ENCODE peak calls at places on chromosomes 12 and 14, in ten cellular contexts. S, Q, H, U, G, K, O, C, F and J are unnamed samples.
A peak's percentile ranks its signal among the peaks of the same experiment; 100 is the strongest.

GRCh38 chr12:27096420-27096819 is 14.0 kb upstream of the C12orf71 start:
- DNase-seq in S (no peak), Q (no peak), H (no peak), U (no peak), G (no peak), K (no peak), O (no peak), C (no peak), F (no peak), J (no peak)

GRCh38 chr12:14771651-14772137 is 31.6 kb downstream of the WBP11 start:
- DNase-seq in S (no peak), Q (no peak), H (peak; percentile 50), U (no peak), G (no peak), K (no peak), O (peak; percentile 77), C (no peak), F (peak; percentile 41), J (no peak)

GRCh38 chr14:24057271-24057670 is 5.5 kb downstream of the CARMIL3 start:
- DNase-seq in S (no peak), Q (no peak), H (no peak), U (no peak), G (peak; percentile 12), K (no peak), O (no peak), C (no peak), F (no peak), J (no peak)

GRCh38 chr14:30267141-30267540 is 291.8 kb upstream of the G2E3 start:
- DNase-seq in S (peak; percentile 68), Q (peak; percentile 13), H (no peak), U (no peak), G (no peak), K (no peak), O (no peak), C (no peak), F (no peak), J (no peak)

GRCh38 chr12:7369274-7369729 is 65.4 kb downstream of the ACSM4 start:
- DNase-seq in S (peak; percentile 65), Q (peak; percentile 97), H (no peak), U (no peak), G (no peak), K (no peak), O (no peak), C (no peak), F (peak; percentile 33), J (no peak)

GRCh38 chr14:76154539-76155126 is 2.9 kb downstream of the GPATCH2L start:
- DNase-seq in S (no peak), Q (no peak), H (no peak), U (no peak), G (no peak), K (no peak), O (no peak), C (no peak), F (no peak), J (no peak)

GRCh38 chr14:24817638-24818053 is 183.7 kb upstream of the GZMB start:
- DNase-seq in S (peak; percentile 62), Q (peak; percentile 20), H (no peak), U (no peak), G (no peak), K (no peak), O (no peak), C (no peak), F (no peak), J (no peak)

GRCh38 chr12:121578230-121579189 is 2.3 kb downstream of the KDM2B start:
- DNase-seq in S (peak; percentile 62), Q (no peak), H (peak; percentile 38), U (no peak), G (no peak), K (no peak), O (peak; percentile 71), C (no peak), F (no peak), J (peak; percentile 46)

GRCh38 chr14:58426819-58427288 is 477 bp downstream of the TIMM9 start:
- DNase-seq in S (peak; percentile 67), Q (peak; percentile 68), H (peak; percentile 66), U (no peak), G (no peak), K (peak; percentile 66), O (peak; percentile 82), C (peak; percentile 47), F (no peak), J (peak; percentile 61)

GRCh38 chr14:51004801-51005526 is 60.7 kb upstream of the PYGL start:
- DNase-seq in S (peak; percentile 54), Q (peak; percentile 62), H (no peak), U (no peak), G (no peak), K (no peak), O (no peak), C (no peak), F (no peak), J (no peak)